ENCODE peak calls at places on chromosome 2, in eight cellular contexts. T, W, P, A, F, B, C and E are unnamed samples.
A peak's percentile ranks its signal among the peaks of the same experiment; 100 is the strongest.

GRCh38 chr2:145110668-145111067 is 590.7 kb upstream of the ZEB2 start:
- DNase-seq in T (no peak), W (no peak), P (no peak), A (no peak), F (no peak), B (peak; percentile 21), C (no peak), E (peak; percentile 64)

GRCh38 chr2:127003028-127003800 is 103.7 kb downstream of the BIN1 start:
- DNase-seq in T (no peak), W (no peak), P (no peak), A (no peak), F (no peak), B (no peak), C (no peak), E (no peak)

GRCh38 chr2:222255090-222255489 is 43.7 kb downstream of the PAX3 start:
- DNase-seq in T (no peak), W (no peak), P (no peak), A (no peak), F (no peak), B (no peak), C (no peak), E (no peak)

GRCh38 chr2:64394174-64394573 is 59.8 kb upstream of the LGALSL start:
- DNase-seq in T (no peak), W (no peak), P (no peak), A (no peak), F (no peak), B (no peak), C (no peak), E (no peak)

GRCh38 chr2:15968280-15969178 is 28.2 kb downstream of the MYCN start:
- DNase-seq in T (no peak), W (no peak), P (no peak), A (no peak), F (no peak), B (no peak), C (no peak), E (no peak)

GRCh38 chr2:222264791-222265320 is 33.9 kb downstream of the PAX3 start:
- DNase-seq in T (no peak), W (no peak), P (no peak), A (no peak), F (no peak), B (no peak), C (no peak), E (no peak)

GRCh38 chr2:25305809-25306208 is 35.9 kb downstream of the DNMT3A start:
- DNase-seq in T (no peak), W (no peak), P (no peak), A (no peak), F (no peak), B (no peak), C (no peak), E (no peak)

GRCh38 chr2:234821946-234822470 is 129.8 kb upstream of the SH3BP4 start:
- DNase-seq in T (no peak), W (no peak), P (no peak), A (no peak), F (no peak), B (no peak), C (no peak), E (no peak)

GRCh38 chr2:109080109-109080508 is 48.9 kb upstream of the SH3RF3 start:
- DNase-seq in T (no peak), W (no peak), P (no peak), A (no peak), F (no peak), B (no peak), C (no peak), E (no peak)

GRCh38 chr2:149664896-149665295 is 77.3 kb upstream of the MMADHC start:
- DNase-seq in T (no peak), W (no peak), P (no peak), A (no peak), F (no peak), B (no peak), C (no peak), E (no peak)

GRCh38 chr2:197055045-197055444 is 128.5 kb upstream of the PGAP1 start:
- DNase-seq in T (no peak), W (no peak), P (no peak), A (no peak), F (no peak), B (no peak), C (no peak), E (no peak)

GRCh38 chr2:8424997-8425900 is 256.6 kb upstream of the ID2 start:
- DNase-seq in T (no peak), W (no peak), P (no peak), A (no peak), F (no peak), B (no peak), C (no peak), E (no peak)

GRCh38 chr2:186256540-186256939 is 229.5 kb upstream of the ZC3H15 start:
- DNase-seq in T (peak; percentile 13), W (no peak), P (no peak), A (peak; percentile 10), F (no peak), B (peak; percentile 66), C (no peak), E (peak; percentile 76)

GRCh38 chr2:221518201-221518936 is 53.7 kb downstream of the EPHA4 start:
- DNase-seq in T (no peak), W (peak; percentile 61), P (no peak), A (no peak), F (no peak), B (peak; percentile 58), C (no peak), E (peak; percentile 81)

DNA sequence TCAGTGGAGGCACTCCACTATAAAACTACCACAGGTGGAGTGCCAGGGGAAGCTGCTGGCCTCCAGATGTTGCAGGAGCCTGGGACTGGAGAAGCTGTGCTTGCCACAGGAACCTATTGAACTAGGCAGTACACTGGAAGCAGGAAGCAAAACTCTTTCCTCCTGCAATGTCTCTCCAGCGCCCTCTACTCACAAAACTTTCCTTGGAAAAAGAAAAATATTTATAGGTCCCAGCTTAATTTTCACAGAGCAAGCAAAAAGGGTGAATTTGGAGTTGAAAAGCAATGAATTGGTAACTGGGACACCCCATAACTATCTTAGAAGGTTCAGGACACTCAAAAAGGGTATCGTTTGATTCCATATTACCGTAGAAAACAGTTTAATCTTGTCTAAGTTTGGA is 33.2 kb upstream of the REEP1 start:
- DNase-seq in T (no peak), W (no peak), P (no peak), A (no peak), F (no peak), B (no peak), C (no peak), E (no peak)
- TF ChIP-seq CTCF in T (peak; percentile 37), W (no peak), P (no peak), A (no peak), F (no peak), B (no peak), C (no peak), E (no peak)

DNA sequence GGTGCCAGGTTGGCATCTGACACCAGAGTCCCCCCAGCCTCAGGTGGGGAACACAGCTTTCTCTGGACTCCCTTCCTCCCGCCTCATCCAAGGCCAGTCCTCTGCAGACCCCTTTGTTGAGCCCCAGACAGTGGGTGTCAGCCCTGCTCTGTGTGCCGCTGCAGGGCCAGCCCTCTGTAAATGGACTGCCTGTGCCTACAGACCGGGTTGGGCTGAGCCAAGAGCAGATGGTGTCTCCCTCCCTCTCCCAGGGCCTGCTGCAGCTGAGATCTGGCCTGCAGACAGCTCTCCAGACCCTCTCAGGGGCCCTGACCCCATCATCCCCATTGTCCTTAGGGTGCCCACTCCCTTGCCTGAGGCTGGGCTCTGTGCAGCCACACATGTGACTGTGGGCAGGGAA is 160.8 kb downstream of the KLHL29 start:
- DNase-seq in T (no peak), W (no peak), P (no peak), A (no peak), F (no peak), B (no peak), C (no peak), E (no peak)
- H3K4me1 ChIP-seq in T (no peaks in the 10 kb centered on the region), W (peaks cover 5% of the 10 kb centered on the region), P (no peaks in the 10 kb centered on the region), A (no peaks in the 10 kb centered on the region), F (no peaks in the 10 kb centered on the region), B (no peaks in the 10 kb centered on the region), C (peaks cover 3% of the 10 kb centered on the region), E (no peaks in the 10 kb centered on the region)

DNA sequence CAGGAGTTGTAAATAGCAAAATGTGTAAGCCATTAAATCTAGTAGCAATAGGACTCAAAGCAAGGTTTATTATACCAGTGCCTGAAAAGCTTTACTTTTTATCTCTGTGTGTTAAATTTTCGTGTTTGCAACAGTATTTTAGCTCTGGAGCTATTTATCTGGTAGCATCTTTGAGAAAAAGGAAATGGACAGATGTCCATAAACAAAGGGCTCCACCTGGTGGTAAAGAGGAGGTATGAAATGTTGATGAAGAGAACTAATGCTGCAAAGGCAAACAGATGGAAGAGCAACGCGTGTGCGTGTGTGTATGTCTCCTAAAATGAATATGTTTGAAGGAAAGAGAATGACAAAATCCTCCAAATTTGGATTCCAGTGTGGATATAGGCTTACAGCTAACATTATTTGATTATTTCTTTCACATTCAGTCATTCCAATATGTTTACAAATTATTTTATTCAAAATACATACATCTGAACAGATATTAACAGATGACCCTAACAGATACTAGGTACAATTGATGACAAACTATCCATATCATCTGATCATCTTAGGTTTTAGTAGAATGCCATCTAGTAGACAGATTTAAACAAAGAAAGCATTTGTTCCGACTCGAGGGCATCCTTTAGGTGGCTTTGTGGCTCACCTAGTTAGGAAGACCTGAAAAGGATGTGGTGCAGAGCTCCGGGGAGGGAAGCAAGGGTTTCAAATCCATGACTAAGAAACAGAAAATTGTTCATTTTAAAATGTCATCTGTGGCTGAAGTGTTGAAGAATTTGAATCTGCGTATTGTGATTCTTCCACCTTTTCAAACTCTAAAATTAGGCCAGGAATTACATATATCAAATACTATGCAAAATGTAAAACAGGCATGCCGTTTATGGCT is 383.3 kb downstream of the MTX2 start:
- DNase-seq in T (peak; percentile 21), W (no peak), P (no peak), A (peak; percentile 25), F (no peak), B (peak; percentile 58), C (no peak), E (peak; percentile 75)
- TF ChIP-seq CTCF in T (peak; percentile 84), W (peak; percentile 80), P (peak; percentile 87), A (peak; percentile 88), F (peak; percentile 70), B (peak; percentile 77), C (peak; percentile 66), E (peak; percentile 85)

GRCh38 chr2:104026726-104027125 is 827.2 kb upstream of the POU3F3 start:
- DNase-seq in T (no peak), W (no peak), P (no peak), A (no peak), F (no peak), B (no peak), C (no peak), E (no peak)
- H3K4me1 ChIP-seq in T (no peaks in the 10 kb centered on the region), W (no peaks in the 10 kb centered on the region), P (no peaks in the 10 kb centered on the region), A (no peaks in the 10 kb centered on the region), F (no peaks in the 10 kb centered on the region), B (no peaks in the 10 kb centered on the region), C (no peaks in the 10 kb centered on the region), E (no peaks in the 10 kb centered on the region)

GRCh38 chr2:183359867-183360266 is 235.6 kb downstream of the NUP35 start:
- DNase-seq in T (no peak), W (no peak), P (no peak), A (no peak), F (no peak), B (peak; percentile 17), C (no peak), E (peak; percentile 33)
- TF ChIP-seq CTCF in T (peak; percentile 71), W (no peak), P (peak; percentile 37), A (peak; percentile 29), F (no peak), B (peak; percentile 15), C (no peak), E (peak; percentile 53)